ENCODE peak calls at places on chromosome 1, in ten cellular contexts. A is aorta; L is colonic mucosa; T is H1; F is IMR-90; J is heart right ventricle; O is Karpas-422; W is lower lobe of right lung; P is CD8-positive, alpha-beta memory T cell; G is CD8-positive, alpha-beta T cell. C is an unnamed sample. For H3K27me3 and H3K36me3, the result is how much of the 10 kb centered on the place peaks cover.

GRCh38 chr1:38656741-38657140 is 202.8 kb downstream of the RRAGC start:
- DNase-seq in A (no peak), L (no peak), T (no peak), F (no peak), J (no peak), O (no peak), W (no peak), P (no peak), G (no peak), C (no peak)

GRCh38 chr1:107941123-107941522 is 23.9 kb downstream of the VAV3 start:
- DNase-seq in A (peak), L (no peak), T (no peak), F (no peak), J (no peak), O (peak), W (no peak), P (no peak), G (no peak), C (no peak)

GRCh38 chr1:214912127-214912526 is 170.4 kb upstream of the KCNK2 start:
- DNase-seq in A (no peak), L (no peak), T (no peak), F (no peak), J (no peak), O (no peak), W (no peak), P (no peak), G (no peak), C (no peak)

GRCh38 chr1:10253755-10254154 is 43.4 kb downstream of the KIF1B start:
- DNase-seq in A (no peak), L (no peak), T (no peak), F (peak), J (no peak), O (no peak), W (no peak), P (no peak), G (no peak), C (no peak)

GRCh38 chr1:11062965-11063401 is 3.2 kb upstream of the SRM start:
- DNase-seq in A (no peak), L (no peak), T (no peak), F (no peak), J (no peak), O (no peak), W (no peak), P (peak), G (no peak), C (no peak)

GRCh38 chr1:226548281-226549093 is at the start of gene STUM:
- DNase-seq in A (no peak), L (peak), T (peak), F (peak), J (peak), O (no peak), W (no peak), P (no peak), G (peak), C (no peak)

GRCh38 chr1:43492816-43493215 is 37.9 kb upstream of the PTPRF start:
- DNase-seq in A (no peak), L (no peak), T (no peak), F (peak), J (no peak), O (no peak), W (no peak), P (no peak), G (no peak), C (no peak)

GRCh38 chr1:7333094-7333493 is 438.0 kb upstream of the VAMP3 start:
- DNase-seq in A (no peak), L (no peak), T (no peak), F (no peak), J (no peak), O (no peak), W (no peak), P (no peak), G (no peak), C (no peak)

GRCh38 chr1:185224132-185224531 is 67.2 kb downstream of the SWT1 start:
- DNase-seq in A (no peak), L (no peak), T (no peak), F (no peak), J (no peak), O (no peak), W (no peak), P (no peak), G (no peak), C (no peak)

GRCh38 chr1:48036693-48037386 is 39.7 kb upstream of the TRABD2B start:
- DNase-seq in A (no peak), L (no peak), T (no peak), F (peak), J (no peak), O (no peak), W (no peak), P (no peak), G (no peak), C (no peak)

GRCh38 chr1:222105393-222105737 is 363.5 kb upstream of the DUSP10 start:
- DNase-seq in A (no peak), L (peak), T (no peak), F (no peak), J (no peak), O (no peak), W (no peak), P (no peak), G (no peak), C (no peak)

GRCh38 chr1:198328458-198329032 is 171.7 kb downstream of the NEK7 start:
- DNase-seq in A (no peak), L (no peak), T (no peak), F (no peak), J (no peak), O (no peak), W (no peak), P (no peak), G (no peak), C (no peak)

GRCh38 chr1:200960948-200961340 is 62.6 kb downstream of the KIF21B start:
- DNase-seq in A (no peak), L (no peak), T (no peak), F (no peak), J (no peak), O (peak), W (no peak), P (no peak), G (no peak), C (no peak)

GRCh38 chr1:226063362-226064167 is 1.0 kb downstream of the H3-3A start:
- DNase-seq in A (peak), L (peak), T (peak), F (peak), J (peak), O (peak), W (peak), P (peak), G (peak), C (no peak)

GRCh38 chr1:5711956-5712645 is 280.1 kb downstream of the NPHP4 start:
- DNase-seq in A (peak), L (no peak), T (no peak), F (no peak), J (no peak), O (no peak), W (peak), P (no peak), G (no peak), C (no peak)

GRCh38 chr1:29830383-29830782 is 594.1 kb downstream of the PTPRU start:
- DNase-seq in A (no peak), L (no peak), T (peak), F (no peak), J (no peak), O (no peak), W (no peak), P (no peak), G (peak), C (no peak)

GRCh38 chr1:88680446-88680845 is 3.6 kb upstream of the PKN2 start:
- DNase-seq in A (no peak), L (no peak), T (no peak), F (peak), J (no peak), O (no peak), W (no peak), P (no peak), G (no peak), C (no peak)

GRCh38 chr1:201506573-201507567 is at the start of gene CSRP1:
- DNase-seq in A (peak), L (peak), T (no peak), F (peak), J (peak), O (peak), W (peak), P (peak), G (peak), C (no peak)

GRCh38 chr1:54998677-54999076 is at the start of gene BSND:
- DNase-seq in A (no peak), L (no peak), T (no peak), F (no peak), J (no peak), O (peak), W (no peak), P (no peak), G (no peak), C (no peak)

GRCh38 chr1:8463144-8463927 is 145.4 kb downstream of the SLC45A1 start:
- DNase-seq in A (no peak), L (peak), T (no peak), F (peak), J (no peak), O (no peak), W (no peak), P (no peak), G (no peak), C (no peak)

GRCh38 chr1:170354216-170354615 is 177.8 kb upstream of the GORAB start:
- DNase-seq in A (no peak), L (no peak), T (no peak), F (no peak), J (no peak), O (no peak), W (no peak), P (no peak), G (no peak), C (no peak)

GRCh38 chr1:219990782-219991510 is 55.4 kb downstream of the EPRS1 start:
- DNase-seq in A (no peak), L (no peak), T (no peak), F (peak), J (no peak), O (peak), W (no peak), P (no peak), G (no peak), C (no peak)

GRCh38 chr1:175169305-175170018 is 23.1 kb downstream of the KIAA0040 start:
- DNase-seq in A (no peak), L (no peak), T (no peak), F (no peak), J (no peak), O (no peak), W (no peak), P (no peak), G (no peak), C (no peak)

GRCh38 chr1:215566556-215567490 is at the start of gene KCTD3:
- DNase-seq in A (peak), L (peak), T (peak), F (peak), J (peak), O (no peak), W (peak), P (no peak), G (no peak), C (no peak)

GRCh38 chr1:110463695-110464094 is 12.7 kb downstream of the PROK1 start:
- DNase-seq in A (no peak), L (no peak), T (no peak), F (peak), J (no peak), O (no peak), W (no peak), P (no peak), G (no peak), C (no peak)

GRCh38 chr1:167221804-167222610 is 1.3 kb downstream of the POU2F1 start:
- DNase-seq in A (peak), L (peak), T (peak), F (peak), J (peak), O (peak), W (peak), P (peak), G (peak), C (no peak)

GRCh38 chr1:216183427-216183826 is 239.8 kb downstream of the USH2A start:
- DNase-seq in A (no peak), L (no peak), T (no peak), F (peak), J (no peak), O (no peak), W (no peak), P (no peak), G (no peak), C (no peak)

GRCh38 chr1:215360786-215361185 is 206.3 kb upstream of the KCTD3 start:
- DNase-seq in A (no peak), L (no peak), T (no peak), F (no peak), J (no peak), O (no peak), W (no peak), P (no peak), G (no peak), C (no peak)

GRCh38 chr1:17892851-17893250 is 137.7 kb downstream of the ACTL8 start:
- DNase-seq in A (no peak), L (no peak), T (no peak), F (no peak), J (no peak), O (no peak), W (no peak), P (no peak), G (no peak), C (no peak)

GRCh38 chr1:46526013-46526688 is 25.3 kb downstream of the KNCN start:
- DNase-seq in A (no peak), L (no peak), T (no peak), F (no peak), J (no peak), O (no peak), W (peak), P (no peak), G (no peak), C (no peak)

GRCh38 chr1:2049517-2050481 is at the start of gene PRKCZ:
- DNase-seq in A (peak), L (peak), T (peak), F (no peak), J (peak), O (no peak), W (peak), P (peak), G (peak), C (peak)

GRCh38 chr1:67058761-67059160 is 4.8 kb upstream of the SLC35D1 start:
- DNase-seq in A (no peak), L (no peak), T (no peak), F (peak), J (no peak), O (no peak), W (no peak), P (no peak), G (no peak), C (no peak)

GRCh38 chr1:93611656-93612055 is 70.0 kb downstream of the BCAR3 start:
- DNase-seq in A (no peak), L (no peak), T (no peak), F (no peak), J (no peak), O (no peak), W (no peak), P (no peak), G (no peak), C (no peak)

GRCh38 chr1:27491748-27492700 is 2.1 kb upstream of the WASF2 start:
- DNase-seq in A (peak), L (no peak), T (no peak), F (no peak), J (peak), O (no peak), W (peak), P (no peak), G (no peak), C (no peak)

GRCh38 chr1:5513179-5513578 is 479.0 kb downstream of the NPHP4 start:
- DNase-seq in A (no peak), L (no peak), T (no peak), F (no peak), J (no peak), O (no peak), W (no peak), P (no peak), G (no peak), C (no peak)

GRCh38 chr1:172917972-172918371 is 132.8 kb downstream of the TNFSF18 start:
- DNase-seq in A (no peak), L (no peak), T (no peak), F (peak), J (no peak), O (no peak), W (no peak), P (no peak), G (no peak), C (no peak)

GRCh38 chr1:200620273-200621131 is at the start of gene KIF14:
- DNase-seq in A (peak), L (peak), T (peak), F (peak), J (peak), O (peak), W (peak), P (peak), G (peak), C (peak)

GRCh38 chr1:151612506-151613274 is 840 bp downstream of the SNX27 start:
- DNase-seq in A (peak), L (peak), T (no peak), F (no peak), J (peak), O (peak), W (peak), P (no peak), G (no peak), C (no peak)

GRCh38 chr1:220060876-220061275 is 14.6 kb upstream of the EPRS1 start:
- DNase-seq in A (no peak), L (no peak), T (no peak), F (no peak), J (no peak), O (no peak), W (no peak), P (no peak), G (no peak), C (no peak)

GRCh38 chr1:156389311-156389710 is 20.3 kb downstream of the RHBG start:
- DNase-seq in A (no peak), L (no peak), T (no peak), F (no peak), J (no peak), O (no peak), W (no peak), P (no peak), G (no peak), C (no peak)
- H3K27me3 ChIP-seq in A (under half), L (under half), T (half or more), F (half or more), J (half or more), O (under half), W (half or more), P (under half), G (under half), C (under half)

GRCh38 chr1:85582687-85583354 is 2.3 kb downstream of the CCN1 start:
- DNase-seq in A (no peak), L (no peak), T (peak), F (peak), J (no peak), O (no peak), W (no peak), P (no peak), G (no peak), C (no peak)
- H3K27ac ChIP-seq in A (peak), L (no peak), T (no peak), F (peak), J (no peak), O (no peak), W (peak), P (no peak), G (no peak), C (no peak)

GRCh38 chr1:228963795-228964177 is 228.5 kb downstream of the RHOU start:
- DNase-seq in A (peak), L (no peak), T (no peak), F (no peak), J (no peak), O (no peak), W (no peak), P (no peak), G (no peak), C (no peak)
- H3K36me3 ChIP-seq in A (under half), L (under half), T (under half), F (under half), J (under half), O (under half), W (under half), P (under half), G (under half), C (under half)

GRCh38 chr1:158147396-158148353 is 33.0 kb upstream of the CD1D start:
- DNase-seq in A (no peak), L (no peak), T (no peak), F (no peak), J (no peak), O (no peak), W (no peak), P (no peak), G (no peak), C (no peak)
- H3K27me3 ChIP-seq in A (under half), L (under half), T (under half), F (under half), J (under half), O (under half), W (under half), P (under half), G (under half), C (under half)

C was measured in iPS DF 6.9.